ENCODE peak calls at places on chromosomes 6 and 20, in seven cellular contexts. One of them, this sample, is unnamed.

GRCh38 chr6:141261672-141262060 is 871.1 kb upstream of the GJE1 start:
- DNase-seq in AG08396: no peak
- DNase-seq in activated T-cell treated with anti-CD3 and anti-CD28 coated beads, Interleukin-2, amount 50 U/mL, for 1 hour: no peak
- DNase-seq in choroid plexus epithelial cell: no peak
- DNase-seq in Kasumi-1: no peak
- DNase-seq in EH: no peak
- DNase-seq in NCI-H187: no peak
- DNase-seq in this sample: no peak

GRCh38 chr20:62219992-62220665 is at the start of gene HRH3:
- DNase-seq in AG08396: peak
- DNase-seq in NCI-H187: peak
- DNase-seq in EH: peak
- DNase-seq in Kasumi-1: peak
- DNase-seq in activated T-cell treated with anti-CD3 and anti-CD28 coated beads, Interleukin-2, amount 50 U/mL, for 1 hour: peak
- DNase-seq in choroid plexus epithelial cell: peak
- DNase-seq in this sample: peak

GRCh38 chr20:46552460-46553420 is 2.3 kb upstream of the OCSTAMP start:
- DNase-seq in AG08396: no peak
- DNase-seq in Kasumi-1: peak
- DNase-seq in activated T-cell treated with anti-CD3 and anti-CD28 coated beads, Interleukin-2, amount 50 U/mL, for 1 hour: no peak
- DNase-seq in choroid plexus epithelial cell: no peak
- DNase-seq in EH: no peak
- DNase-seq in NCI-H187: no peak
- DNase-seq in this sample: no peak

GRCh38 chr6:53734473-53735299 is 60.1 kb upstream of the LRRC1 start:
- DNase-seq in NCI-H187: peak
- DNase-seq in activated T-cell treated with anti-CD3 and anti-CD28 coated beads, Interleukin-2, amount 50 U/mL, for 1 hour: no peak
- DNase-seq in choroid plexus epithelial cell: peak
- DNase-seq in Kasumi-1: peak
- DNase-seq in AG08396: peak
- DNase-seq in EH: peak
- DNase-seq in this sample: peak

GRCh38 chr20:37759761-37760209 is 66.0 kb downstream of the CTNNBL1 start:
- DNase-seq in activated T-cell treated with anti-CD3 and anti-CD28 coated beads, Interleukin-2, amount 50 U/mL, for 1 hour: no peak
- DNase-seq in Kasumi-1: no peak
- DNase-seq in choroid plexus epithelial cell: no peak
- DNase-seq in AG08396: no peak
- DNase-seq in NCI-H187: no peak
- DNase-seq in EH: no peak
- DNase-seq in this sample: no peak

GRCh38 chr6:35084041-35084491 is 57.1 kb downstream of the TCP11 start:
- DNase-seq in choroid plexus epithelial cell: no peak
- DNase-seq in Kasumi-1: no peak
- DNase-seq in activated T-cell treated with anti-CD3 and anti-CD28 coated beads, Interleukin-2, amount 50 U/mL, for 1 hour: no peak
- DNase-seq in NCI-H187: no peak
- DNase-seq in EH: no peak
- DNase-seq in AG08396: no peak
- DNase-seq in this sample: peak

GRCh38 chr20:14612389-14612788 is 275.0 kb upstream of the FLRT3 start:
- DNase-seq in NCI-H187: no peak
- DNase-seq in AG08396: no peak
- DNase-seq in activated T-cell treated with anti-CD3 and anti-CD28 coated beads, Interleukin-2, amount 50 U/mL, for 1 hour: no peak
- DNase-seq in Kasumi-1: no peak
- DNase-seq in choroid plexus epithelial cell: peak
- DNase-seq in EH: peak
- DNase-seq in this sample: no peak

GRCh38 chr6:82687855-82688254 is 324.2 kb downstream of the TPBG start:
- DNase-seq in AG08396: no peak
- DNase-seq in EH: peak
- DNase-seq in choroid plexus epithelial cell: no peak
- DNase-seq in activated T-cell treated with anti-CD3 and anti-CD28 coated beads, Interleukin-2, amount 50 U/mL, for 1 hour: no peak
- DNase-seq in Kasumi-1: no peak
- DNase-seq in NCI-H187: no peak
- DNase-seq in this sample: no peak

GRCh38 chr6:117629119-117629518 is 26.8 kb upstream of the GOPC start:
- DNase-seq in EH: no peak
- DNase-seq in Kasumi-1: no peak
- DNase-seq in choroid plexus epithelial cell: no peak
- DNase-seq in AG08396: no peak
- DNase-seq in NCI-H187: no peak
- DNase-seq in activated T-cell treated with anti-CD3 and anti-CD28 coated beads, Interleukin-2, amount 50 U/mL, for 1 hour: no peak
- DNase-seq in this sample: no peak

GRCh38 chr6:143337201-143337949 is 113.1 kb downstream of the ADAT2 start:
- DNase-seq in choroid plexus epithelial cell: peak
- DNase-seq in activated T-cell treated with anti-CD3 and anti-CD28 coated beads, Interleukin-2, amount 50 U/mL, for 1 hour: peak
- DNase-seq in NCI-H187: no peak
- DNase-seq in EH: no peak
- DNase-seq in Kasumi-1: peak
- DNase-seq in AG08396: no peak
- DNase-seq in this sample: peak

GRCh38 chr6:40999498-41000070 is 39.4 kb downstream of the UNC5CL start:
- DNase-seq in choroid plexus epithelial cell: peak
- DNase-seq in AG08396: peak
- DNase-seq in activated T-cell treated with anti-CD3 and anti-CD28 coated beads, Interleukin-2, amount 50 U/mL, for 1 hour: no peak
- DNase-seq in EH: peak
- DNase-seq in Kasumi-1: peak
- DNase-seq in NCI-H187: no peak
- DNase-seq in this sample: peak

GRCh38 chr6:90497411-90497810 is 89.5 kb downstream of the MAP3K7 start:
- DNase-seq in Kasumi-1: no peak
- DNase-seq in activated T-cell treated with anti-CD3 and anti-CD28 coated beads, Interleukin-2, amount 50 U/mL, for 1 hour: no peak
- DNase-seq in EH: peak
- DNase-seq in AG08396: no peak
- DNase-seq in choroid plexus epithelial cell: no peak
- DNase-seq in NCI-H187: no peak
- DNase-seq in this sample: no peak

GRCh38 chr6:88573971-88574370 is 389.4 kb downstream of the RNGTT start:
- DNase-seq in EH: no peak
- DNase-seq in Kasumi-1: no peak
- DNase-seq in choroid plexus epithelial cell: no peak
- DNase-seq in NCI-H187: no peak
- DNase-seq in activated T-cell treated with anti-CD3 and anti-CD28 coated beads, Interleukin-2, amount 50 U/mL, for 1 hour: no peak
- DNase-seq in AG08396: no peak
- DNase-seq in this sample: no peak

GRCh38 chr20:59391975-59392374 is 91.6 kb downstream of the EDN3 start:
- DNase-seq in choroid plexus epithelial cell: no peak
- DNase-seq in NCI-H187: no peak
- DNase-seq in AG08396: no peak
- DNase-seq in EH: no peak
- DNase-seq in activated T-cell treated with anti-CD3 and anti-CD28 coated beads, Interleukin-2, amount 50 U/mL, for 1 hour: no peak
- DNase-seq in Kasumi-1: no peak
- DNase-seq in this sample: no peak

GRCh38 chr6:114253431-114253830 is 89.4 kb downstream of the HS3ST5 start:
- DNase-seq in AG08396: no peak
- DNase-seq in NCI-H187: no peak
- DNase-seq in EH: no peak
- DNase-seq in Kasumi-1: no peak
- DNase-seq in choroid plexus epithelial cell: no peak
- DNase-seq in activated T-cell treated with anti-CD3 and anti-CD28 coated beads, Interleukin-2, amount 50 U/mL, for 1 hour: no peak
- DNase-seq in this sample: no peak

GRCh38 chr6:163311830-163312229 is 102.7 kb upstream of the QKI start:
- DNase-seq in Kasumi-1: no peak
- DNase-seq in activated T-cell treated with anti-CD3 and anti-CD28 coated beads, Interleukin-2, amount 50 U/mL, for 1 hour: no peak
- DNase-seq in NCI-H187: no peak
- DNase-seq in choroid plexus epithelial cell: no peak
- DNase-seq in AG08396: no peak
- DNase-seq in EH: no peak
- DNase-seq in this sample: no peak

GRCh38 chr6:118774596-118774995 is 119.4 kb upstream of the ASF1A start:
- DNase-seq in choroid plexus epithelial cell: no peak
- DNase-seq in activated T-cell treated with anti-CD3 and anti-CD28 coated beads, Interleukin-2, amount 50 U/mL, for 1 hour: no peak
- DNase-seq in AG08396: no peak
- DNase-seq in Kasumi-1: no peak
- DNase-seq in EH: no peak
- DNase-seq in NCI-H187: no peak
- DNase-seq in this sample: no peak

GRCh38 chr6:3383525-3383924 is 73.3 kb downstream of the SLC22A23 start:
- DNase-seq in activated T-cell treated with anti-CD3 and anti-CD28 coated beads, Interleukin-2, amount 50 U/mL, for 1 hour: no peak
- DNase-seq in choroid plexus epithelial cell: peak
- DNase-seq in Kasumi-1: no peak
- DNase-seq in AG08396: no peak
- DNase-seq in NCI-H187: no peak
- DNase-seq in EH: peak
- DNase-seq in this sample: no peak

GRCh38 chr6:56789879-56790278 is 147.2 kb upstream of the DST start:
- DNase-seq in NCI-H187: no peak
- DNase-seq in AG08396: no peak
- DNase-seq in EH: no peak
- DNase-seq in activated T-cell treated with anti-CD3 and anti-CD28 coated beads, Interleukin-2, amount 50 U/mL, for 1 hour: no peak
- DNase-seq in choroid plexus epithelial cell: no peak
- DNase-seq in Kasumi-1: no peak
- DNase-seq in this sample: no peak

GRCh38 chr6:4008324-4009047 is 70.5 kb downstream of the FAM217A start:
- DNase-seq in EH: peak
- DNase-seq in AG08396: peak
- DNase-seq in NCI-H187: no peak
- DNase-seq in Kasumi-1: peak
- DNase-seq in activated T-cell treated with anti-CD3 and anti-CD28 coated beads, Interleukin-2, amount 50 U/mL, for 1 hour: no peak
- DNase-seq in choroid plexus epithelial cell: peak
- DNase-seq in this sample: peak

This sample was measured in BE2C.